ENCODE peak calls at places on chromosomes 4 and X, in seven cellular contexts. T, V, G, Q, E, W and C are unnamed samples. For H3K4me1, the result is how much of the 10 kb centered on the place peaks cover.

GRCh38 chr4:34974313-34974680 is 1270.0 kb downstream of the ARAP2 start:
- DNase-seq in T (no peak), V (no peak), G (no peak), W (no peak), E (no peak), Q (no peak), C (no peak)

GRCh38 chrX:17616936-17617335 is 120.4 kb upstream of the SCML1 start:
- DNase-seq in E (no peak), G (no peak), V (no peak), T (no peak), Q (no peak), W (no peak), C (no peak)

GRCh38 chrX:74523870-74524735 is 90.3 kb downstream of the RLIM start:
- DNase-seq in T (peak), E (no peak), W (no peak), Q (no peak), G (no peak), V (no peak), C (no peak)

GRCh38 chr4:73311428-73311827 is 52.8 kb upstream of the ANKRD17 start:
- DNase-seq in W (no peak), T (no peak), V (no peak), E (no peak), G (no peak), Q (no peak), C (no peak)

GRCh38 chrX:76428243-76429130 is 977 bp downstream of the MAGEE1 start:
- DNase-seq in G (peak), W (no peak), V (peak), Q (peak), T (no peak), E (no peak), C (no peak)

GRCh38 chr4:55633903-55634302 is 2.2 kb downstream of the NMU start:
- DNase-seq in E (no peak), T (no peak), Q (no peak), V (no peak), W (no peak), G (no peak), C (no peak)

GRCh38 chr4:2071252-2071911 is 12.3 kb downstream of the NAT8L start:
- DNase-seq in E (no peak), W (no peak), V (no peak), G (no peak), Q (no peak), T (no peak), C (no peak)

GRCh38 chrX:17414839-17415238 is 39.8 kb downstream of the NHS start:
- DNase-seq in W (no peak), V (no peak), E (no peak), G (peak), Q (peak), T (peak), C (no peak)

GRCh38 chr4:68147079-68147478 is 17.4 kb upstream of the TMPRSS11F start:
- DNase-seq in W (no peak), T (no peak), G (no peak), E (no peak), V (no peak), Q (no peak), C (no peak)

GRCh38 chr4:103499094-103499493 is 220.7 kb downstream of the TACR3 start:
- DNase-seq in W (no peak), Q (no peak), V (no peak), T (no peak), E (no peak), G (no peak), C (no peak)

GRCh38 chr4:75561789-75562188 is 5.9 kb downstream of the ODAPH start:
- DNase-seq in Q (no peak), W (peak), E (peak), T (no peak), V (no peak), G (peak), C (no peak)

GRCh38 chr4:11590132-11590531 is 161.4 kb upstream of the HS3ST1 start:
- DNase-seq in T (no peak), G (no peak), W (no peak), V (no peak), Q (no peak), E (no peak), C (no peak)

GRCh38 chrX:69307029-69307428 is 141.8 kb upstream of the PJA1 start:
- DNase-seq in W (no peak), Q (no peak), T (no peak), G (no peak), V (no peak), E (no peak), C (no peak)

GRCh38 chr4:21948347-21949072 is at the start of gene KCNIP4:
- DNase-seq in G (peak), V (peak), E (no peak), Q (no peak), W (no peak), T (no peak), C (no peak)

GRCh38 chrX:123424546-123424945 is 240.5 kb downstream of the GRIA3 start:
- DNase-seq in T (no peak), W (no peak), E (no peak), V (no peak), G (no peak), Q (no peak), C (no peak)

GRCh38 chrX:154136627-154137161 is 7.3 kb upstream of the OPN1LW start:
- DNase-seq in T (peak), G (peak), E (peak), W (peak), Q (peak), V (peak), C (no peak)

GRCh38 chrX:123311486-123311885 is 127.4 kb downstream of the GRIA3 start:
- DNase-seq in Q (no peak), E (no peak), V (no peak), G (no peak), T (no peak), W (no peak), C (no peak)

GRCh38 chrX:130304587-130305368 is 34.9 kb upstream of the SLC25A14 start:
- DNase-seq in G (peak), Q (no peak), E (no peak), T (no peak), V (no peak), W (no peak), C (no peak)

GRCh38 chrX:103831342-103831802 is 685 bp downstream of the RAB9B start:
- DNase-seq in T (no peak), Q (no peak), W (no peak), E (no peak), V (peak), G (no peak), C (no peak)

GRCh38 chr4:8149664-8150063 is 8.9 kb downstream of the ABLIM2 start:
- DNase-seq in T (no peak), G (no peak), Q (no peak), V (no peak), E (no peak), W (no peak), C (no peak)

GRCh38 chr4:39631700-39632079 is 7.0 kb downstream of the SMIM14 start:
- DNase-seq in Q (no peak), V (no peak), G (no peak), E (no peak), W (no peak), T (no peak), C (no peak)

GRCh38 chr4:72567821-72568620 is 1.0 kb downstream of the ADAMTS3 start:
- DNase-seq in E (peak), Q (peak), G (peak), W (peak), V (peak), T (peak), C (no peak)

GRCh38 chr4:105679186-105679585 is 29.3 kb downstream of the INTS12 start:
- DNase-seq in V (no peak), T (no peak), Q (no peak), G (no peak), W (no peak), E (peak), C (no peak)

GRCh38 chr4:77021614-77022089 is 54.1 kb downstream of the CCNI start:
- DNase-seq in W (no peak), V (no peak), Q (no peak), G (no peak), E (no peak), T (peak), C (no peak)

GRCh38 chr4:76198411-76199237 is 15.0 kb downstream of the SCARB2 start:
- DNase-seq in W (no peak), V (peak), G (no peak), Q (peak), E (no peak), T (no peak), C (no peak)

GRCh38 chr4:176660561-176660960 is 132.2 kb downstream of the VEGFC start:
- DNase-seq in G (peak), Q (no peak), W (peak), V (no peak), E (no peak), T (no peak), C (no peak)

GRCh38 chrX:128800138-128800537 is 723.2 kb downstream of the SMARCA1 start:
- DNase-seq in G (no peak), V (peak), E (no peak), T (no peak), Q (no peak), W (no peak), C (no peak)

DNA sequence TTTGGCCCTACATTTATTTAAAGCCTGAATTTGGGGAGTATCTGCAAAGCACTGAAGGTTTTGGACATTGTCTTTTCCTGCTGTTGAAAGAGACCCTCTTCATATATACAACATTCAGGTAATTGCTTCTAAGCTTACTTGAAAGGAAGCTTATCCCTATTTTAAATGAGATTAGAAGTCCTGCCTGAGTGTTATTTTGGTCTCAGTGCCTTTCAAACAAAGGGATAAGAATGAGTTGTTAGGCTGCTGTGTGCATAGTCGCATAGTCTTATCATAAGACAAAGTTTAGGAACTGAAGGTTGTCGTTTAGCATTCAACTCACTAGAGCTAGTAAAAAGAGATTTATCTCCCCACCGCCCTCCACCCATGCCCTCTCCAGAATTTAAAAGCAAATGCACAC is 5.7 kb downstream of the HERC3 start:
- DNase-seq in Q (no peak), W (no peak), T (no peak), G (no peak), V (no peak), E (no peak), C (no peak)
- H3K4me1 ChIP-seq in Q (under half), W (under half), T (under half), G (under half), V (under half), E (under half), C (under half)

DNA sequence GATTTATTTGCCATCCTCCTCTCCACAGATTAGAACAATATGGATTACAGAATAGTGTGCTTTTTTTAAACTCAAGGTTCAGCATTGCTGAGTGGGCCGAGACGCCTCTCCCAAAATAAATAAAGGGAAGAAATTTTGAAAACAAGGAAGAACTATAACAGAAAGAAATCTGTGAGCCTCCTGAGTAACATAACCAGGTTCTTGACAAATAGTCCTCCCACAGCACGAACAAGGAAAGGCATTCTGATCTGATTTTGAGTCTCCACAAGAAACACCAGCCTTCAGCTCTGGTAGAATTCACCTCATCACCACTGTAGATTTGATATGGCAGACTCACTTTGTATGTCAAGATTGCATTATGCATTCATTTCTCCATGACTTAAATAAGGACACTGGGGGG is 173.6 kb downstream of the HHIP start:
- DNase-seq in T (no peak), G (no peak), E (no peak), V (no peak), W (no peak), Q (no peak), C (no peak)
- H3K27ac ChIP-seq in T (no peak), G (no peak), E (no peak), V (no peak), W (no peak), Q (no peak), C (no peak)

GRCh38 chr4:151205722-151206121 is 71.2 kb upstream of the PRSS48 start:
- DNase-seq in T (no peak), Q (no peak), V (no peak), G (no peak), W (no peak), E (no peak), C (no peak)

GRCh38 chr4:151202851-151203455 is 74.0 kb upstream of the PRSS48 start:
- DNase-seq in E (no peak), G (no peak), V (no peak), T (no peak), Q (no peak), W (no peak), C (no peak)

GRCh38 chr4:151206241-151207005 is 70.5 kb upstream of the PRSS48 start:
- DNase-seq in G (no peak), Q (no peak), E (no peak), W (no peak), T (no peak), V (no peak), C (no peak)

GRCh38 chr4:151207186-151207585 is 69.8 kb upstream of the PRSS48 start:
- DNase-seq in Q (no peak), E (no peak), G (no peak), W (no peak), T (no peak), V (no peak), C (no peak)

DNA sequence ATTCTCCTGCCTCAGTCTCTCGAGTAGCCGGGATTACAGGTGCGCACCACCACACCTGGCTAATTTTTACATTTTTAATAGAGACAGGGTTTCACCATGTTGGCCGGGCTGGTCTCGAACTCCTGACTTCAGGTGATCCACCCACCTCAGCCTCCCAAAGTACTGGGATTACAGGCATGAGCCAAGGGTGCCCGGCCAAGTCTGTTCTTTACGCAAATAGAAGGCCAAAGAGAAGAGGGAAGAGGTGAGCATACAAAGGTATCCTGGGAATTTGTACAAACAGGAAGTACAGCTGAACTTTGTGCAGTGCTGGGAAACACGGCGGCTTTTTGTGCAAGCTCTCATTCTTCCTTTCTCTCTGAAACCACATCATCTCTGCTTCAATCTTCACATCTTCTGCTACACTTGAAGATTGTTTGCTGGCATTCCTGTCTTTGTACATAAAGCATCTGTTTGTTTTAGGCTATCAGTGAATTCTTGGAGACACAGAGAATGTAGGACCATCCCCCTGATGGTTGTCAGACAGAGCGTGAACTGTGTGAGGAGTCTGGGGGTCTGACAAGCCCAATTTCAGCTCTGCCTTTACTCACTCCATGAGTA is 71.9 kb upstream of the PRSS48 start:
- DNase-seq in G (no peak), W (no peak), Q (no peak), E (no peak), V (no peak), T (no peak), C (no peak)
- H3K4me1 ChIP-seq in G (under half), W (under half), Q (under half), E (under half), V (under half), T (under half), C (under half)

GRCh38 chr4:141534985-141535384 is 101.4 kb upstream of the IL15 start:
- DNase-seq in T (no peak), W (no peak), Q (no peak), E (no peak), G (no peak), V (no peak), C (no peak)
- H3K27ac ChIP-seq in T (no peak), W (no peak), Q (no peak), E (no peak), G (no peak), V (no peak), C (no peak)

GRCh38 chrX:4706961-4707360 is 993.5 kb upstream of the PRKX start:
- DNase-seq in Q (no peak), T (no peak), E (no peak), W (no peak), V (no peak), G (no peak), C (no peak)
- H3K4me1 ChIP-seq in Q (under half), T (under half), E (under half), W (under half), V (under half), G (under half), C (under half)

GRCh38 chr4:4681651-4682050 is 139.8 kb upstream of the STX18 start:
- DNase-seq in Q (no peak), V (no peak), T (no peak), G (no peak), E (no peak), W (no peak), C (no peak)
- H3K27ac ChIP-seq in Q (no peak), V (no peak), T (no peak), G (no peak), E (no peak), W (no peak), C (no peak)

GRCh38 chrX:9459349-9459748 is 5.5 kb upstream of the TBL1X start:
- DNase-seq in G (no peak), V (no peak), E (no peak), T (no peak), Q (no peak), W (no peak), C (no peak)

GRCh38 chrX:9456250-9457074 is 8.4 kb upstream of the TBL1X start:
- DNase-seq in W (no peak), G (no peak), Q (no peak), V (no peak), E (no peak), T (no peak), C (no peak)

GRCh38 chrX:9461087-9461486 is 3.8 kb upstream of the TBL1X start:
- DNase-seq in T (no peak), G (no peak), E (no peak), W (no peak), V (no peak), Q (no peak), C (no peak)

DNA sequence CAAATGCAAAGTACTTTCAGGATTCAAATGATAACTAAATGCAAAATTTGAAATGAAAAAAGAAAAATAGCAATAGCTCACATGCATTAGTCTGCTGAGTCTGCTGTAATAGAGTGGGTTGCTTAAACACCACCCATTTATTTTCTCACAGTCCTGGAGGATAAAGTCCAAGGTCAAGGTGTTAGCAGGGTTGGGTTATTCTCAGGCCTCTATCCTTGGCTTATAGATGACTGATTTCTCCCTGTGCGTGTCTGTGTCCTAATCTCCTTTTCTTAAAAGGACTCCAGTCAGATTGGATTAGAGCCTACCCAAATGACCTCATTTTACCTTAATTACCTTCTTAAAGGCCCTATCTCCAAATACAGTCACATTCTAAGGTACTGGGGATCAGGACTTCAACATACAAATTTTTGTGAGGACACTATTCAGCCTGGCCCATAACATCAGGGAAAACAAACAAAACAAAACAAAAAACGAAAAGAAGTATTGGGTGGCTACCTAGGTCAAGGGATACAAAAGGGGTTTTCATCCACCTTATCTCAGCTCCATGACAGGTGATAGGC is 6.3 kb upstream of the TBL1X start:
- DNase-seq in Q (no peak), G (no peak), E (no peak), W (no peak), T (no peak), V (no peak), C (no peak)
- H3K4me1 ChIP-seq in Q (under half), G (under half), E (under half), W (under half), T (under half), V (under half), C (under half)